ENCODE peak calls at places on chromosomes 11 and 22, in ten cellular contexts. Y is SK-N-SH, I is esophagus muscularis mucosa, L is tibial artery, S is NT2/D1, J is body of pancreas, D is endodermal cell, V is breast epithelium, K is left ventricle myocardium inferior, N is PC-9. C is an unnamed sample.

GRCh38 chr11:66082936-66083698 is 13.0 kb downstream of the PACS1 start:
- DNase-seq in Y (peak; percentile 78), I (no peak), L (no peak), S (no peak), J (peak; percentile 72), D (no peak), V (no peak), K (no peak), N (no peak), C (no peak)

GRCh38 chr22:49685116-49685515 is 142.6 kb downstream of the BRD1 start:
- DNase-seq in Y (no peak), I (no peak), L (no peak), S (no peak), J (no peak), D (peak; percentile 36), V (no peak), K (no peak), N (no peak), C (no peak)

GRCh38 chr11:94128171-94128745 is 383 bp upstream of the PANX1 start:
- DNase-seq in Y (peak; percentile 58), I (no peak), L (no peak), S (no peak), J (peak; percentile 40), D (no peak), V (no peak), K (no peak), N (no peak), C (peak; percentile 55)

GRCh38 chr11:57230797-57231538 is 6.1 kb downstream of the APLNR start:
- DNase-seq in Y (no peak), I (no peak), L (no peak), S (no peak), J (no peak), D (peak; percentile 77), V (no peak), K (no peak), N (no peak), C (no peak)

GRCh38 chr11:122098223-122098980 is 17.6 kb downstream of the BLID start:
- DNase-seq in Y (no peak), I (no peak), L (no peak), S (no peak), J (no peak), D (no peak), V (no peak), K (no peak), N (no peak), C (no peak)

GRCh38 chr22:24185501-24186351 is 4.4 kb downstream of the SUSD2 start:
- DNase-seq in Y (peak; percentile 20), I (no peak), L (no peak), S (no peak), J (no peak), D (no peak), V (no peak), K (peak; percentile 15), N (no peak), C (peak; percentile 50)

GRCh38 chr11:49405743-49406142 is 197.3 kb upstream of the FOLH1 start:
- DNase-seq in Y (no peak), I (no peak), L (no peak), S (no peak), J (no peak), D (peak; percentile 47), V (no peak), K (no peak), N (no peak), C (no peak)

GRCh38 chr11:1202154-1202775 is 20.6 kb upstream of the MUC5B start:
- DNase-seq in Y (peak; percentile 60), I (no peak), L (no peak), S (no peak), J (no peak), D (peak; percentile 49), V (no peak), K (peak; percentile 8), N (no peak), C (peak; percentile 65)

GRCh38 chr11:57269580-57270021 is 32.6 kb upstream of the APLNR start:
- DNase-seq in Y (no peak), I (no peak), L (no peak), S (no peak), J (no peak), D (no peak), V (no peak), K (no peak), N (no peak), C (no peak)

GRCh38 chr11:1153951-1154487 is 3.7 kb upstream of the MUC5AC start:
- DNase-seq in Y (peak; percentile 31), I (no peak), L (peak; percentile 44), S (no peak), J (peak; percentile 47), D (peak; percentile 55), V (no peak), K (no peak), N (peak; percentile 94), C (peak; percentile 53)

GRCh38 chr11:126662055-126662790 is 306.7 kb downstream of the ST3GAL4 start:
- DNase-seq in Y (no peak), I (no peak), L (no peak), S (peak; percentile 20), J (no peak), D (no peak), V (no peak), K (no peak), N (no peak), C (no peak)

GRCh38 chr11:128551641-128552335 is 35.6 kb downstream of the ETS1 start:
- DNase-seq in Y (no peak), I (peak; percentile 88), L (no peak), S (no peak), J (no peak), D (no peak), V (no peak), K (no peak), N (no peak), C (no peak)

GRCh38 chr11:30281476-30282288 is 41.2 kb upstream of the ARL14EP start:
- DNase-seq in Y (no peak), I (no peak), L (no peak), S (no peak), J (no peak), D (no peak), V (no peak), K (no peak), N (no peak), C (no peak)

GRCh38 chr11:74676596-74676995 is 54.6 kb downstream of the CHRDL2 start:
- DNase-seq in Y (no peak), I (no peak), L (no peak), S (no peak), J (no peak), D (no peak), V (no peak), K (no peak), N (no peak), C (no peak)

GRCh38 chr11:119338318-119338890 is 2.3 kb downstream of the C1QTNF5 start:
- DNase-seq in Y (peak; percentile 90), I (no peak), L (peak; percentile 66), S (no peak), J (peak; percentile 68), D (peak; percentile 95), V (no peak), K (peak; percentile 65), N (peak; percentile 58), C (peak; percentile 93)

GRCh38 chr11:44733877-44734276 is 7.1 kb downstream of the TSPAN18 start:
- DNase-seq in Y (no peak), I (no peak), L (no peak), S (no peak), J (no peak), D (peak; percentile 69), V (no peak), K (no peak), N (no peak), C (no peak)
- H3K27me3 ChIP-seq in Y (peaks cover 12% of the 10 kb centered on the region), I (no peaks in the 10 kb centered on the region), L (no peaks in the 10 kb centered on the region), S (no peaks in the 10 kb centered on the region), J (no peaks in the 10 kb centered on the region), D (no peaks in the 10 kb centered on the region), V (no peaks in the 10 kb centered on the region), K (no peaks in the 10 kb centered on the region), N (peaks cover 56% of the 10 kb centered on the region), C (peaks cover 17% of the 10 kb centered on the region)

DNA sequence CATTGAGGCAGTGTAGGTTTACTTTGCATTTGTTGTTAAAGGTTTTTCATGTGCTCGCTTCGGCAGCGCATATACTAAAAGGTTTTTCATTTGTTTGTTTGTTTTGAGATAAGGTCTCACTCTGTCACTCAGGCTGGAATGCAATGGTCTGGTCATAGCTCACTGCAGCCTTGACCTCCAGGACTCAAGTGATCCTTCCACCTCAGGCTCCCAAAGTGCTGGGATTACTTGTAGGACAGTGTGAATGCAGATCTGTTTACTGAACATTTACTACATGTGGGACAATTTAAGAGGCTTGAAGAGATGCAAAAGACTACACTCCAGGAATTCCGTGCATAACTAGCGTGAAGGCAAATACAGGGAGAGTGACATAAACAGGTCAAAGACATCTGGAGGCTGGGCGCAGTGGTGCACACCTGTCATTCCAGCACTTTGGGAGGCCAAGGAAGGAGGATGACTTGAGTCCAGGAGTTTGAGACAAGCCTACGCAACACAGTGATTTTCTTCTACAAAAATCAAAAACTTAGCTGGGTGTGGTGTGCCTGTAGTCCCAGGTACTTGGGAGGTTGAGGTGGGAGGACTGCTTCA is 34.1 kb downstream of the YPEL1 start:
- DNase-seq in Y (no peak), I (no peak), L (no peak), S (no peak), J (no peak), D (no peak), V (no peak), K (no peak), N (no peak), C (no peak)
- H3K36me3 ChIP-seq in Y (no peaks in the 10 kb centered on the region), I (peaks cover 28% of the 10 kb centered on the region), L (peaks cover 60% of the 10 kb centered on the region), S (peaks cover 15% of the 10 kb centered on the region), J (peaks cover 9% of the 10 kb centered on the region), D (peaks cover 25% of the 10 kb centered on the region), V (no peaks in the 10 kb centered on the region), K (peaks cover 31% of the 10 kb centered on the region), N (no peaks in the 10 kb centered on the region), C (peaks cover 2% of the 10 kb centered on the region)

DNA sequence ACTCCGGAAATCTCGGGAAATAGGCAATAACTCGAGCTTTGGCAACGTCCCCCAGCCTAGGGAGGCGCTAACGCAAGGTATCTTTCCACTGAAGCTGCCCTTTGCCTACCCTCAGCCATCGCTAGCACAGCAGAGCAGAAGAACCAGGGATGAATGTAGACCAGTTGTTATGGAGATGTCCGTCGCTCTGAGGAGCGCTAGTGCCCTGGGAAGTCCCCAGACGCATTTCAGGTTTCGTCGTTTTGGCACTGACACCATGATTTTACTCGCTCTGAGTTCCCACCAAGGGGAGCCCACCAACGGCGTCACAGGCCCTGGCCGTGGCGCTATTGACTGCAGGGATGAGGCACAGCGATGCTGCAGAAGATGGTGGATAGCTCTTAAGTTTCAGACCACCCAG is 22.7 kb upstream of the BDNF start:
- DNase-seq in Y (peak; percentile 41), I (no peak), L (no peak), S (no peak), J (no peak), D (peak; percentile 80), V (no peak), K (no peak), N (no peak), C (peak; percentile 70)
- H3K27me3 ChIP-seq in Y (peaks cover 9% of the 10 kb centered on the region), I (peaks cover 74% of the 10 kb centered on the region), L (peaks cover 43% of the 10 kb centered on the region), S (peaks cover 66% of the 10 kb centered on the region), J (peaks cover 22% of the 10 kb centered on the region), D (peaks cover 96% of the 10 kb centered on the region), V (peaks cover 51% of the 10 kb centered on the region), K (peaks cover 86% of the 10 kb centered on the region), N (no peaks in the 10 kb centered on the region), C (peaks cover 56% of the 10 kb centered on the region)

DNA sequence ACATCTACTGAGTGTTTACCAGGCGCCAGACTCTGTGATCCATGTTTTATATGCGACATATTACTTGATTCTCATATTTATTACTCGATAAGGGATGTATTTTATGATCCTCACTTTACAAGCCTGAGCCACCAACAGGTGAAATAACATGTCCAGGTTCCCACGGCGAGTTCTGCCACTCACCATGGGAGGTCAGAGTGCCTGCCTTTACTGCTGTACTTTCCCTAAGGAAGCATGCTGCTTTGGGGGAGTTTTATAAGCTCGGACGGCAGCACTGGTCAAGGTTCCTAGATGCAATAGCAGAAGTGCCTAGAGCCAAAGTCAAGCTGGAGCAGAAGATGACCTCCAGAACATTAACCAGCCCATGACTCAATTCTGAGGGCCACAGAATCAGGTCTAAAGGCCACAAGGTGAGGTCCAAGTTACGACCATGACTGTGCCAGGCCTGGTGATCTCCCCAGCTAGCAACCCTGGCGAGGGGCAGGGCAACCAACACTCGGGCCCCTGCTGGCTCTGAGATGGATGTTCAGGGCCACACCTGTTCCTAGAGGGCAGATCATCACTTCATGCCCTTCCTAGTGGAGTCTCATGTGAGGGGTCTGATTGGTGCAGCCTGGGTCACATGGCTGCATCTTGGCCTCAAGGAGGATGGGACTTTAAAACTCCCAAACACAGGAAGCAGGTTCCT is 14.2 kb downstream of the IFT27 start:
- DNase-seq in Y (no peak), I (no peak), L (no peak), S (no peak), J (peak; percentile 17), D (peak; percentile 22), V (no peak), K (no peak), N (no peak), C (peak; percentile 22)
- H3K36me3 ChIP-seq in Y (no peaks in the 10 kb centered on the region), I (peaks cover 31% of the 10 kb centered on the region), L (peaks cover 61% of the 10 kb centered on the region), S (peaks cover 45% of the 10 kb centered on the region), J (no peaks in the 10 kb centered on the region), D (peaks cover 6% of the 10 kb centered on the region), V (no peaks in the 10 kb centered on the region), K (peaks cover 21% of the 10 kb centered on the region), N (no peaks in the 10 kb centered on the region), C (peaks cover 4% of the 10 kb centered on the region)